ENCODE peak calls at places on chromosomes 16 and 17, in six cellular contexts. K, X, B, L, N and U are unnamed samples.

GRCh38 chr16:88453621-88454314 is 688 bp downstream of the ZFPM1 start:
- DNase-seq in N (no peak), L (no peak), B (peak), X (peak), K (no peak), U (no peak)

GRCh38 chr16:87407511-87408112 is 15.5 kb downstream of the MAP1LC3B start:
- DNase-seq in K (peak), N (peak), L (no peak), X (peak), B (no peak), U (peak)

GRCh38 chr17:82320956-82321927 is 3.8 kb upstream of the CD7 start:
- DNase-seq in X (no peak), L (no peak), N (no peak), B (peak), K (no peak), U (no peak)

GRCh38 chr17:77109159-77110005 is 31.4 kb upstream of the SEC14L1 start:
- DNase-seq in N (no peak), B (no peak), K (no peak), L (no peak), X (no peak), U (no peak)

GRCh38 chr17:41672153-41672552 is 16.5 kb upstream of the EIF1 start:
- DNase-seq in B (no peak), K (no peak), X (no peak), L (no peak), N (no peak), U (no peak)

GRCh38 chr17:74842599-74843351 is 16.9 kb downstream of the GRIN2C start:
- DNase-seq in N (peak), L (peak), K (peak), X (no peak), B (peak), U (peak)

GRCh38 chr16:77675464-77676324 is 46.6 kb upstream of the NUDT7 start:
- DNase-seq in N (peak), K (peak), B (peak), X (peak), L (peak), U (peak)

GRCh38 chr17:69679839-69680238 is 265.3 kb downstream of the MAP2K6 start:
- DNase-seq in N (peak), L (no peak), X (no peak), B (no peak), K (no peak), U (no peak)

GRCh38 chr17:67585077-67585602 is 132.6 kb upstream of the NOL11 start:
- DNase-seq in L (no peak), K (no peak), X (peak), N (no peak), B (no peak), U (peak)

GRCh38 chr17:35705705-35706104 is 25.7 kb upstream of the RASL10B start:
- DNase-seq in L (peak), B (no peak), N (no peak), X (no peak), K (no peak), U (peak)

GRCh38 chr17:57038486-57038885 is 46.6 kb upstream of the AKAP1 start:
- DNase-seq in X (no peak), K (no peak), L (no peak), B (no peak), N (no peak), U (no peak)

GRCh38 chr17:17321356-17322025 is 18.3 kb downstream of the NT5M start:
- DNase-seq in K (no peak), L (no peak), B (no peak), X (no peak), N (no peak), U (no peak)

GRCh38 chr16:679808-680624 is at the start of gene STUB1:
- DNase-seq in B (peak), L (peak), K (peak), X (peak), N (peak), U (peak)

GRCh38 chr17:7026471-7027115 is 3.7 kb downstream of the BCL6B start:
- DNase-seq in B (no peak), K (no peak), L (no peak), N (no peak), X (no peak), U (no peak)

GRCh38 chr16:3401719-3402397 is 843 bp downstream of the ZNF174 start:
- DNase-seq in X (no peak), N (peak), L (peak), K (no peak), B (peak), U (peak)

GRCh38 chr16:2715519-2715918 is 4.5 kb downstream of the PRSS27 start:
- DNase-seq in L (no peak), N (peak), B (peak), K (no peak), X (peak), U (no peak)

GRCh38 chr17:19386276-19386863 is 620 bp downstream of the MFAP4 start:
- DNase-seq in L (no peak), N (peak), B (peak), X (peak), K (no peak), U (peak)

GRCh38 chr16:66678314-66678713 is 18.2 kb downstream of the CMTM4 start:
- DNase-seq in L (no peak), N (no peak), K (no peak), B (no peak), X (no peak), U (no peak)

GRCh38 chr17:21388066-21388465 is 11.9 kb downstream of the KCNJ12 start:
- DNase-seq in L (no peak), K (no peak), X (no peak), B (no peak), N (no peak), U (no peak)

GRCh38 chr17:38733315-38734234 is 3.4 kb downstream of the CISD3 start:
- DNase-seq in L (peak), N (no peak), K (peak), B (no peak), X (no peak), U (peak)

GRCh38 chr16:85370881-85371651 is 242.1 kb upstream of the GSE1 start:
- DNase-seq in L (no peak), X (peak), K (no peak), B (no peak), N (peak), U (no peak)

GRCh38 chr17:34163681-34164080 is 91.4 kb upstream of the CCL2 start:
- DNase-seq in L (peak), B (peak), X (no peak), K (no peak), N (peak), U (no peak)

GRCh38 chr16:24986512-24987303 is 28.5 kb downstream of the ARHGAP17 start:
- DNase-seq in X (no peak), N (peak), K (no peak), L (peak), B (no peak), U (peak)

GRCh38 chr17:72115789-72116520 is 4.9 kb upstream of the SOX9 start:
- DNase-seq in B (peak), X (peak), K (no peak), L (no peak), N (no peak), U (no peak)

GRCh38 chr16:881219-882097 is 80.9 kb upstream of the GNG13 start:
- DNase-seq in L (no peak), K (no peak), B (no peak), N (no peak), X (no peak), U (no peak)

GRCh38 chr17:7633093-7633492 is 3.2 kb downstream of the SHBG start:
- DNase-seq in N (no peak), L (peak), K (no peak), X (no peak), B (no peak), U (no peak)

GRCh38 chr17:21201302-21201602 is 12.7 kb downstream of the TMEM11 start:
- DNase-seq in X (no peak), B (no peak), N (no peak), K (no peak), L (no peak), U (peak)

GRCh38 chr17:62150471-62150870 is 85.4 kb upstream of the MED13 start:
- DNase-seq in B (no peak), K (no peak), N (no peak), L (no peak), X (peak), U (no peak)

GRCh38 chr17:1232786-1233185 is 37.5 kb upstream of the BHLHA9 start:
- DNase-seq in B (no peak), N (peak), X (no peak), K (no peak), L (no peak), U (peak)

GRCh38 chr17:45906927-45907622 is 12.7 kb downstream of the MAPT start:
- DNase-seq in K (no peak), N (no peak), X (no peak), B (no peak), L (no peak), U (no peak)

GRCh38 chr17:36869856-36870617 is 67.2 kb upstream of the LHX1 start:
- DNase-seq in B (no peak), X (peak), K (no peak), L (no peak), N (peak), U (no peak)

GRCh38 chr17:35537569-35538209 is at the start of gene SLFN12L:
- DNase-seq in X (no peak), N (no peak), K (no peak), B (no peak), L (no peak), U (no peak)

GRCh38 chr17:75152971-75153853 is 1.1 kb downstream of the JPT1 start:
- DNase-seq in N (peak), X (peak), L (peak), B (peak), K (no peak), U (peak)

GRCh38 chr17:76524598-76525512 is 12.7 kb downstream of the CYGB start:
- DNase-seq in L (peak), K (no peak), X (no peak), B (no peak), N (peak), U (peak)

GRCh38 chr16:31107465-31107867 is 720 bp upstream of the BCKDK start:
- DNase-seq in X (no peak), B (no peak), L (no peak), N (no peak), K (no peak), U (no peak)

GRCh38 chr16:78058165-78058564 is 35.8 kb downstream of the CLEC3A start:
- DNase-seq in N (no peak), B (no peak), K (no peak), L (no peak), X (no peak), U (no peak)

GRCh38 chr17:143785-144281 is 6.5 kb downstream of the SCGB1C2 start:
- DNase-seq in X (peak), L (peak), K (peak), N (peak), B (peak), U (peak)

GRCh38 chr17:81392909-81393654 is 2.2 kb upstream of the BAHCC1 start:
- DNase-seq in N (peak), X (no peak), K (no peak), L (no peak), B (peak), U (peak)

DNA sequence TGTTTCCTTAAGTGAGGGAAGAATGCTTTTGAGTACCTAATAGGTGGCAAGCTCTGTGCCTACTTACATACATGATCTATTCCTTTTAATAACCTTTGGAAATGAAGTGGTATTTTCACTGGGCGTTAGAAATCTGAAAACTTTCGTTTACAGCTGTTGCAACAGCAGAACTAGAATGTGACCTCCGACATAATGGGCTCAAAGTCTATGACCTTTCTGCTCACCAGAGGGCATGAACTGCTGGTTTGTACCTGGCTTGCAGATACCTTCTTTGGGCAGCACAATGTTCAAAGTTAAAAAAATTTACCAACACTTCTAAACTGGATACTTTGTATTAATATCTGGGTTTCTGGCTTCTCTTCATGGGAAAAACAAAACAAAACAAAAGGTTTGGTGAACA is 24.3 kb downstream of the CA4 start:
- DNase-seq in B (no peak), N (no peak), K (no peak), X (no peak), L (no peak), U (no peak)
- TF ChIP-seq EZH2 in B (no peak), N (no peak), K (no peak), X (no peak), L (no peak), U (no peak)

DNA sequence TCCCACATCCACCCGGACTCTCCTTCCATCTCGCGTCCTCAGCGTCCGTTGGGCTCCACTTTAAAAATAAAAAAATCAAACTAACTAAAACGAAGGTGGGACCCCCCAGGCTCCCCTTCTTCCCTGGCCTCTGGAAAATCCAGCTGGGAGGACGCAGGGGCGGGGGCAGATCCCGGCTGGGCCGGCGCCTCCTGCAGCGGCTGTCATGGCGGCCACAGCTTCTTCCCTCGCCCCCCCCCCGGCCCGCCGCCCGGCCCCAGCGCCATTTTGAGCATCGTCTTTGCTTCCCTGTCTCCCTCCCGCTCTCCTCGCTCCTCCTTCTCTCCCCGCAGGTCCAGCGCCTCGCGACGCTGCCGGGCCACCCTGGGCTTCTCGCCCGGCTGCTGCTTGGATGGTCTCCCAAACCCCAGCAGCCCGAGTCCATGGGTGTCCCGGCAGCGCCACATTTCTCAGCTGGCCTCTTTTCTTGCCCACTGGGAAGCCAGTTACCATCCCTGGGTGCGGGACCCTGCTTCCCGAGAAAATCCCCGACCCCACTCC is 3.3 kb downstream of the HOXB2 start:
- DNase-seq in B (peak), X (peak), N (no peak), K (no peak), L (no peak), U (no peak)
- TF ChIP-seq EZH2 in B (peak), X (no peak), N (no peak), K (no peak), L (no peak), U (no peak)

GRCh38 chr17:49603720-49604119 is 28.0 kb downstream of the NXPH3 start:
- DNase-seq in B (no peak), K (no peak), N (peak), X (no peak), L (no peak), U (no peak)
- TF ChIP-seq EZH2 in B (no peak), K (no peak), N (no peak), X (no peak), L (no peak), U (no peak)

GRCh38 chr17:79814624-79814965 is 17.7 kb upstream of the CBX8 start:
- DNase-seq in L (no peak), B (peak), X (no peak), N (no peak), K (no peak), U (no peak)

GRCh38 chr17:79813826-79814623 is 17.1 kb upstream of the CBX8 start:
- DNase-seq in X (no peak), L (no peak), K (no peak), B (peak), N (no peak), U (no peak)

GRCh38 chr17:79814966-79815835 is 18.3 kb upstream of the CBX8 start:
- DNase-seq in N (no peak), X (peak), K (no peak), L (no peak), B (peak), U (peak)

GRCh38 chr17:79818026-79818758 is 21.0 kb downstream of the CBX4 start:
- DNase-seq in L (no peak), N (no peak), K (no peak), B (no peak), X (no peak), U (no peak)

DNA sequence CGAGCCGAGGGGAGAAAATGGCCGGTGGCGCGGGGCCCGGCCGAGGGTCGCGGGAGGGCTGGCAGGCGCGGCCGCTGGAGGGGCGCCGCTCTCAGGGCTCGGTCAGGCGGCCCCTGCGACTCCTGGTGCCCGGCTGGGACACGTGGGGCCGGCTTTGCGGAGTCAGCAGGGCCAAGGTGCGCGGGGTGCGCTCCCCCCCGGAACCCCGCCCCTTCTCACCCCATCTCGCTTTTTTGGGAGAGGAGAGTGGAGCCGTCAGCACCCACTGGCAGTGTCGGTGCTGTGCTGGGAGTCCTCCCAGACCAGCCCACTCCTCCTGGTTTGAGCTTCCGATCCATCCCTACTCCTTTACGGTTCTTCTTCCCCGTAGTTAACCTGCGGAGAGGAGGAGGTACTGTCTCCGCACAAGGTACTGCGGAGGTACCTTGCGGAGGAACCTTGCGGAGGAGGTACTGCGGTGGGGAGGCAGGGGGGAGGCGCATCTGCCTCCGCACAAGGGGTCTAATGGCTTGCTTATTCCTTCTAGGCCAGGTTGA is 19.0 kb upstream of the CBX8 start:
- DNase-seq in N (no peak), K (no peak), X (no peak), L (no peak), B (peak), U (no peak)
- TF ChIP-seq EZH2 in N (no peak), K (no peak), X (no peak), L (no peak), B (peak), U (no peak)

GRCh38 chr16:56350491-56351405 is 74.6 kb downstream of the AMFR start:
- DNase-seq in X (no peak), B (no peak), L (no peak), N (no peak), K (no peak), U (no peak)
- TF ChIP-seq EZH2 in X (no peak), B (no peak), L (no peak), N (no peak), K (no peak), U (no peak)

DNA sequence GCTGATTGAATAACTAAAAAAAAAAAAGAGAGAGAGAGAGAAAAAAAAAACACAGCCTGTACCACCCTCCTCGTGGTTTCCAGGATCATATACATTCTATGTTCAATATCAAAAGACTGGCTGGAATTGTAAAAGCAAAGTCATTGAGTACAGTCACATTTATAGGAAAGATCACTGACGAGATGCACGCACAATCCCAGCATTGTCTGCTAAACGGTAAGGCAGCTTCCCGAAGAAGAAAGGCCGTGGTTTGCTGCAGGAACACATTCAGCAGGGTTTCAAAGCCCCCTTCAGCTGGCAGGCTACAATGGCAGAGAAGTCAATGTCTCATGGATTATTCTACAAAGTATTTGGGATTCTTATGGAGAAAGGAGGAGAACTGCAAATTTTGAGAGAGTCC is 9.3 kb downstream of the NQO1 start:
- DNase-seq in N (no peak), B (no peak), L (no peak), K (no peak), X (no peak), U (no peak)
- TF ChIP-seq EZH2 in N (no peak), B (no peak), L (no peak), K (no peak), X (no peak), U (no peak)